ENCODE peak calls at places on chromosome 7, in six cellular contexts. One of them, this sample, is unnamed.

GRCh38 chr7:40418983-40419382 is 284.2 kb downstream of the SUGCT start:
- DNase-seq in foreskin fibroblast: no peak
- DNase-seq in upper lobe of left lung: no peak
- DNase-seq in tibial artery: no peak
- DNase-seq in GM12865: no peak
- DNase-seq in BJ: no peak
- DNase-seq in this sample: no peak

GRCh38 chr7:84161398-84161797 is 33.2 kb downstream of the SEMA3A start:
- DNase-seq in foreskin fibroblast: no peak
- DNase-seq in upper lobe of left lung: no peak
- DNase-seq in tibial artery: no peak
- DNase-seq in GM12865: no peak
- DNase-seq in BJ: no peak
- DNase-seq in this sample: no peak

GRCh38 chr7:151520419-151521229 is 929 bp upstream of the RHEB start:
- DNase-seq in foreskin fibroblast: peak; percentile 49
- DNase-seq in upper lobe of left lung: peak; percentile 61
- DNase-seq in tibial artery: peak; percentile 44
- DNase-seq in GM12865: peak; percentile 61
- DNase-seq in BJ: no peak
- DNase-seq in this sample: no peak

GRCh38 chr7:126659124-126659523 is 593.6 kb downstream of the GRM8 start:
- DNase-seq in foreskin fibroblast: no peak
- DNase-seq in upper lobe of left lung: no peak
- DNase-seq in tibial artery: no peak
- DNase-seq in GM12865: peak; percentile 44
- DNase-seq in BJ: no peak
- DNase-seq in this sample: peak; percentile 45

GRCh38 chr7:74483402-74484336 is 30.0 kb downstream of the GTF2IRD1 start:
- DNase-seq in foreskin fibroblast: peak; percentile 63
- DNase-seq in upper lobe of left lung: no peak
- DNase-seq in tibial artery: no peak
- DNase-seq in GM12865: no peak
- DNase-seq in BJ: peak; percentile 33
- DNase-seq in this sample: no peak

GRCh38 chr7:147909712-147910111 is 680.9 kb upstream of the C7orf33 start:
- DNase-seq in foreskin fibroblast: no peak
- DNase-seq in upper lobe of left lung: no peak
- DNase-seq in tibial artery: no peak
- DNase-seq in GM12865: no peak
- DNase-seq in BJ: no peak
- DNase-seq in this sample: no peak

GRCh38 chr7:102225025-102225424 is 61.6 kb upstream of the SH2B2 start:
- DNase-seq in foreskin fibroblast: no peak
- DNase-seq in upper lobe of left lung: no peak
- DNase-seq in tibial artery: no peak
- DNase-seq in GM12865: no peak
- DNase-seq in BJ: no peak
- DNase-seq in this sample: no peak

GRCh38 chr7:101411477-101411954 is 48.8 kb downstream of the COL26A1 start:
- DNase-seq in foreskin fibroblast: no peak
- DNase-seq in upper lobe of left lung: no peak
- DNase-seq in tibial artery: no peak
- DNase-seq in GM12865: no peak
- DNase-seq in BJ: no peak
- DNase-seq in this sample: no peak

GRCh38 chr7:43876976-43877745 is 7.8 kb upstream of the MRPS24 start:
- DNase-seq in foreskin fibroblast: no peak
- DNase-seq in upper lobe of left lung: no peak
- DNase-seq in tibial artery: no peak
- DNase-seq in GM12865: no peak
- DNase-seq in BJ: no peak
- DNase-seq in this sample: no peak

GRCh38 chr7:29483219-29484104 is 80.2 kb upstream of the PRR15 start:
- DNase-seq in foreskin fibroblast: no peak
- DNase-seq in upper lobe of left lung: no peak
- DNase-seq in tibial artery: no peak
- DNase-seq in GM12865: no peak
- DNase-seq in BJ: no peak
- DNase-seq in this sample: no peak

GRCh38 chr7:42661312-42661711 is 250.6 kb downstream of the C7orf25 start:
- DNase-seq in foreskin fibroblast: peak; percentile 92
- DNase-seq in upper lobe of left lung: no peak
- DNase-seq in tibial artery: no peak
- DNase-seq in GM12865: no peak
- DNase-seq in BJ: no peak
- DNase-seq in this sample: no peak

GRCh38 chr7:38905026-38905759 is 3.8 kb downstream of the VPS41 start:
- DNase-seq in foreskin fibroblast: no peak
- DNase-seq in upper lobe of left lung: no peak
- DNase-seq in tibial artery: no peak
- DNase-seq in GM12865: peak; percentile 51
- DNase-seq in BJ: no peak
- DNase-seq in this sample: peak; percentile 67

GRCh38 chr7:885893-886625 is 9.7 kb downstream of the GET4 start:
- DNase-seq in foreskin fibroblast: no peak
- DNase-seq in upper lobe of left lung: no peak
- DNase-seq in tibial artery: no peak
- DNase-seq in GM12865: no peak
- DNase-seq in BJ: no peak
- DNase-seq in this sample: no peak

GRCh38 chr7:21191317-21192073 is 236.4 kb upstream of the SP4 start:
- DNase-seq in foreskin fibroblast: no peak
- DNase-seq in upper lobe of left lung: no peak
- DNase-seq in tibial artery: no peak
- DNase-seq in GM12865: no peak
- DNase-seq in BJ: no peak
- DNase-seq in this sample: no peak

GRCh38 chr7:45182856-45183710 is 25.5 kb downstream of the RAMP3 start:
- DNase-seq in foreskin fibroblast: no peak
- DNase-seq in upper lobe of left lung: peak; percentile 15
- DNase-seq in tibial artery: no peak
- DNase-seq in GM12865: no peak
- DNase-seq in BJ: no peak
- DNase-seq in this sample: no peak
- TF ChIP-seq CTCF in foreskin fibroblast: no peak
- TF ChIP-seq CTCF in upper lobe of left lung: no peak
- TF ChIP-seq CTCF in tibial artery: no peak
- TF ChIP-seq CTCF in GM12865: no peak
- TF ChIP-seq CTCF in BJ: no peak
- TF ChIP-seq CTCF in this sample: no peak

DNA sequence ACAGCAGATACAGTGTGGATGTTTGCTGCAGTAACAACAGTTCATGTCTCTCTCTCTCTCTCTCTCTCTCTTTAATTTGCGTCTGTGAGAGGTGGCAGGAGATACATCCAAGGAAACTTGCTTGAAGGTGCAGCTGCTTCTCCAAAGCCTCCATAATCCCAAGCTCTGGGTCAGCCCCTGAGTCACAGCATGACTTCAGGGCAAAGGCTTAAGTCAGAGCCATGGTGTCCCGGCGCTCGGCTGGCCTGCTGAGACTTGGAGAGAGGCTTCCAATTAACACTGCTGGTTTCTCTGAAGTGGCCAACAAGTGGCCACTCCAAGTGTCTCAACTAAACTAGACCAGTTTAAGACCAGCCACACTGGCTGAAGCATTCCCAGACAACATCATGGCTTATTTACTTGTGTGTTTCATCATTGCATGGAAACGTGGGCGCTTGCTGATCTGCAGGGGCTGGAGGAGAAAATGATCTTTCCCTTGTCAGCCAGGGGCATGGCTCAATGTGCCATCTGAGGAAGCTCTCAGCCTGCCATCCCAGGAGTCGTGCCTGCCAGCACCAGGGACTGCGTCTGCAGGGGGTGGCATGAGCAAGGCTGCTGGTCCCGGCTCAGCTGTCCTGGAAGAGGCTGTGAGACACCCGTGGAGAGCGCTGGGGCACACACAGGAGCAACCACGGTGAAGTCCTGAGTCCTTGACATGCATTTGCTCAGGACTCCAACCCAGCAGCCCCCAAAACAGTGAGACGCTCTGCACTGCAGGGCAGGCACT is 254.2 kb downstream of the COBL start:
- DNase-seq in foreskin fibroblast: no peak
- DNase-seq in upper lobe of left lung: peak; percentile 89
- DNase-seq in tibial artery: no peak
- DNase-seq in GM12865: no peak
- DNase-seq in BJ: no peak
- DNase-seq in this sample: no peak
- TF ChIP-seq CTCF in foreskin fibroblast: no peak
- TF ChIP-seq CTCF in upper lobe of left lung: no peak
- TF ChIP-seq CTCF in tibial artery: no peak
- TF ChIP-seq CTCF in GM12865: no peak
- TF ChIP-seq CTCF in BJ: no peak
- TF ChIP-seq CTCF in this sample: no peak

GRCh38 chr7:123871998-123872867 is 27.3 kb downstream of the HYAL4 start:
- DNase-seq in foreskin fibroblast: peak; percentile 48
- DNase-seq in upper lobe of left lung: peak; percentile 58
- DNase-seq in tibial artery: no peak
- DNase-seq in GM12865: peak; percentile 70
- DNase-seq in BJ: no peak
- DNase-seq in this sample: peak; percentile 35
- TF ChIP-seq CTCF in foreskin fibroblast: peak; percentile 31
- TF ChIP-seq CTCF in upper lobe of left lung: peak; percentile 61
- TF ChIP-seq CTCF in tibial artery: peak; percentile 23
- TF ChIP-seq CTCF in GM12865: peak; percentile 55
- TF ChIP-seq CTCF in BJ: peak; percentile 39
- TF ChIP-seq CTCF in this sample: peak; percentile 79

GRCh38 chr7:26398436-26399308 is 107.0 kb downstream of the SNX10 start:
- DNase-seq in foreskin fibroblast: peak; percentile 58
- DNase-seq in upper lobe of left lung: peak; percentile 67
- DNase-seq in tibial artery: peak; percentile 70
- DNase-seq in GM12865: peak; percentile 95
- DNase-seq in BJ: no peak
- DNase-seq in this sample: peak; percentile 87
- TF ChIP-seq CTCF in foreskin fibroblast: no peak
- TF ChIP-seq CTCF in upper lobe of left lung: peak; percentile 2
- TF ChIP-seq CTCF in tibial artery: no peak
- TF ChIP-seq CTCF in GM12865: no peak
- TF ChIP-seq CTCF in BJ: no peak
- TF ChIP-seq CTCF in this sample: no peak